ENCODE peak calls at places on chromosomes 3 and 15, in six cellular contexts. One of them, this sample, is unnamed.

GRCh38 chr3:121958801-121959200 is 63.2 kb downstream of the ILDR1 start:
- DNase-seq in putamen: no peak
- DNase-seq in posterior vena cava: no peak
- DNase-seq in esophagus squamous epithelium: no peak
- DNase-seq in cerebellar nuclear complex: no peak
- DNase-seq in aorta: no peak
- DNase-seq in this sample: no peak

GRCh38 chr3:139868773-139869172 is 66.2 kb upstream of the CLSTN2 start:
- DNase-seq in putamen: no peak
- DNase-seq in posterior vena cava: no peak
- DNase-seq in esophagus squamous epithelium: no peak
- DNase-seq in cerebellar nuclear complex: no peak
- DNase-seq in aorta: no peak
- DNase-seq in this sample: no peak

GRCh38 chr3:137770066-137770805 is 6.1 kb downstream of the SOX14 start:
- DNase-seq in putamen: no peak
- DNase-seq in posterior vena cava: no peak
- DNase-seq in esophagus squamous epithelium: no peak
- DNase-seq in cerebellar nuclear complex: no peak
- DNase-seq in aorta: no peak
- DNase-seq in this sample: no peak

GRCh38 chr3:62622553-62623174 is 249.3 kb upstream of the FEZF2 start:
- DNase-seq in putamen: peak
- DNase-seq in posterior vena cava: no peak
- DNase-seq in esophagus squamous epithelium: no peak
- DNase-seq in cerebellar nuclear complex: no peak
- DNase-seq in aorta: no peak
- DNase-seq in this sample: peak

GRCh38 chr3:6860149-6860548 is 766 bp upstream of the GRM7 start:
- DNase-seq in putamen: no peak
- DNase-seq in posterior vena cava: no peak
- DNase-seq in esophagus squamous epithelium: no peak
- DNase-seq in cerebellar nuclear complex: no peak
- DNase-seq in aorta: no peak
- DNase-seq in this sample: no peak

GRCh38 chr15:92580021-92580420 is 75.6 kb downstream of the FAM174B start:
- DNase-seq in putamen: no peak
- DNase-seq in posterior vena cava: no peak
- DNase-seq in esophagus squamous epithelium: no peak
- DNase-seq in cerebellar nuclear complex: no peak
- DNase-seq in aorta: no peak
- DNase-seq in this sample: no peak

GRCh38 chr15:83207622-83208356 is at the start of gene HDGFL3:
- DNase-seq in putamen: peak
- DNase-seq in posterior vena cava: peak
- DNase-seq in esophagus squamous epithelium: no peak
- DNase-seq in cerebellar nuclear complex: peak
- DNase-seq in aorta: peak
- DNase-seq in this sample: peak

GRCh38 chr3:114449271-114450007 is 155.6 kb downstream of the TIGIT start:
- DNase-seq in putamen: no peak
- DNase-seq in posterior vena cava: no peak
- DNase-seq in esophagus squamous epithelium: no peak
- DNase-seq in cerebellar nuclear complex: no peak
- DNase-seq in aorta: no peak
- DNase-seq in this sample: no peak

GRCh38 chr3:8938021-8938420 is 25.3 kb downstream of the RAD18 start:
- DNase-seq in putamen: no peak
- DNase-seq in posterior vena cava: no peak
- DNase-seq in esophagus squamous epithelium: no peak
- DNase-seq in cerebellar nuclear complex: no peak
- DNase-seq in aorta: no peak
- DNase-seq in this sample: peak

GRCh38 chr15:42712584-42712983 is 24.3 kb downstream of the CDAN1 start:
- DNase-seq in putamen: no peak
- DNase-seq in posterior vena cava: no peak
- DNase-seq in esophagus squamous epithelium: no peak
- DNase-seq in cerebellar nuclear complex: no peak
- DNase-seq in aorta: no peak
- DNase-seq in this sample: no peak